ENCODE peak calls at places on chromosome 1, in five cellular contexts. P is uterus, E is tibial nerve, D is dorsolateral prefrontal cortex, U is AG04450. I is an unnamed sample.

GRCh38 chr1:201673093-201673492 is 134.2 kb downstream of the NAV1 start:
- DNase-seq in P (no peak), E (no peak), D (no peak), U (no peak), I (no peak)

GRCh38 chr1:2300004-2300771 is 72.1 kb downstream of the SKI start:
- DNase-seq in P (no peak), E (no peak), D (no peak), U (no peak), I (peak; percentile 88)

GRCh38 chr1:40663324-40664166 is 1.9 kb downstream of the RIMS3 start:
- DNase-seq in P (no peak), E (no peak), D (no peak), U (no peak), I (no peak)

GRCh38 chr1:29171521-29171920 is 10.2 kb downstream of the SRSF4 start:
- DNase-seq in P (no peak), E (no peak), D (no peak), U (no peak), I (no peak)

GRCh38 chr1:79006564-79006963 is at the start of gene ADGRL4:
- DNase-seq in P (peak; percentile 53), E (no peak), D (no peak), U (peak; percentile 7), I (no peak)

GRCh38 chr1:235998812-235999211 is 66.1 kb downstream of the NID1 start:
- DNase-seq in P (peak; percentile 14), E (no peak), D (no peak), U (no peak), I (no peak)

GRCh38 chr1:12549460-12550349 is 68.3 kb downstream of the DHRS3 start:
- DNase-seq in P (peak; percentile 90), E (peak; percentile 93), D (peak; percentile 41), U (peak; percentile 93), I (peak; percentile 86)

GRCh38 chr1:31562707-31563360 is 13.5 kb upstream of the TINAGL1 start:
- DNase-seq in P (no peak), E (no peak), D (no peak), U (no peak), I (peak; percentile 47)

GRCh38 chr1:240366636-240367035 is 245.3 kb downstream of the GREM2 start:
- DNase-seq in P (no peak), E (no peak), D (no peak), U (no peak), I (no peak)

GRCh38 chr1:2382621-2383361 is 8.6 kb downstream of the MORN1 start:
- DNase-seq in P (no peak), E (no peak), D (no peak), U (no peak), I (peak; percentile 66)

GRCh38 chr1:204338997-204339396 is 20.7 kb downstream of the PLEKHA6 start:
- DNase-seq in P (no peak), E (no peak), D (no peak), U (no peak), I (no peak)

GRCh38 chr1:229556551-229556950 is 2.0 kb downstream of the ABCB10 start:
- DNase-seq in P (no peak), E (no peak), D (no peak), U (no peak), I (no peak)

GRCh38 chr1:91799863-91800262 is 86.1 kb downstream of the TGFBR3 start:
- DNase-seq in P (no peak), E (no peak), D (no peak), U (no peak), I (no peak)

GRCh38 chr1:93324486-93325464 is 20.9 kb upstream of the DR1 start:
- DNase-seq in P (no peak), E (no peak), D (no peak), U (no peak), I (no peak)

GRCh38 chr1:152035406-152036315 is 1.1 kb downstream of the S100A11 start:
- DNase-seq in P (peak; percentile 29), E (no peak), D (no peak), U (no peak), I (no peak)

GRCh38 chr1:4084446-4084845 is 184.4 kb upstream of the C1orf174 start:
- DNase-seq in P (no peak), E (no peak), D (no peak), U (no peak), I (no peak)

GRCh38 chr1:102798718-102799117 is 309.6 kb downstream of the COL11A1 start:
- DNase-seq in P (no peak), E (no peak), D (no peak), U (no peak), I (no peak)

GRCh38 chr1:27773732-27774445 is 870 bp downstream of the STX12 start:
- DNase-seq in P (no peak), E (peak; percentile 28), D (no peak), U (no peak), I (no peak)

GRCh38 chr1:15543589-15544568 is 17.2 kb downstream of the DNAJC16 start:
- DNase-seq in P (no peak), E (no peak), D (no peak), U (peak; percentile 11), I (no peak)

GRCh38 chr1:152018537-152018936 is 18.3 kb downstream of the S100A11 start:
- DNase-seq in P (no peak), E (no peak), D (no peak), U (no peak), I (no peak)

GRCh38 chr1:213061263-213061662 is 10.2 kb downstream of the RPS6KC1 start:
- DNase-seq in P (no peak), E (no peak), D (no peak), U (no peak), I (no peak)
- TF ChIP-seq CTCF in P (no peak), E (no peak), D (no peak), U (no peak), I (no peak)

GRCh38 chr1:45544530-45544929 is 6.1 kb upstream of the AKR1A1 start:
- DNase-seq in P (no peak), E (no peak), D (no peak), U (no peak), I (no peak)
- H3K27ac ChIP-seq in P (no peak overlapping the region), E (no peak overlapping the region), D (no peak overlapping the region), U (no peak overlapping the region), I (peak overlapping the region; percentile 60)

GRCh38 chr1:21878009-21878809 is 58.9 kb downstream of the HSPG2 start:
- DNase-seq in P (no peak), E (no peak), D (no peak), U (no peak), I (no peak)

GRCh38 chr1:21880619-21880970 is 56.5 kb downstream of the HSPG2 start:
- DNase-seq in P (no peak), E (no peak), D (no peak), U (no peak), I (no peak)

GRCh38 chr1:21881250-21881649 is 55.9 kb downstream of the HSPG2 start:
- DNase-seq in P (no peak), E (no peak), D (no peak), U (no peak), I (no peak)

GRCh38 chr1:21878840-21879478 is 58.2 kb downstream of the HSPG2 start:
- DNase-seq in P (no peak), E (no peak), D (no peak), U (no peak), I (no peak)

GRCh38 chr1:21879928-21880618 is 57.0 kb downstream of the HSPG2 start:
- DNase-seq in P (no peak), E (no peak), D (no peak), U (no peak), I (no peak)
- TF ChIP-seq CTCF in P (no peak), E (no peak), D (no peak), U (no peak), I (no peak)

DNA sequence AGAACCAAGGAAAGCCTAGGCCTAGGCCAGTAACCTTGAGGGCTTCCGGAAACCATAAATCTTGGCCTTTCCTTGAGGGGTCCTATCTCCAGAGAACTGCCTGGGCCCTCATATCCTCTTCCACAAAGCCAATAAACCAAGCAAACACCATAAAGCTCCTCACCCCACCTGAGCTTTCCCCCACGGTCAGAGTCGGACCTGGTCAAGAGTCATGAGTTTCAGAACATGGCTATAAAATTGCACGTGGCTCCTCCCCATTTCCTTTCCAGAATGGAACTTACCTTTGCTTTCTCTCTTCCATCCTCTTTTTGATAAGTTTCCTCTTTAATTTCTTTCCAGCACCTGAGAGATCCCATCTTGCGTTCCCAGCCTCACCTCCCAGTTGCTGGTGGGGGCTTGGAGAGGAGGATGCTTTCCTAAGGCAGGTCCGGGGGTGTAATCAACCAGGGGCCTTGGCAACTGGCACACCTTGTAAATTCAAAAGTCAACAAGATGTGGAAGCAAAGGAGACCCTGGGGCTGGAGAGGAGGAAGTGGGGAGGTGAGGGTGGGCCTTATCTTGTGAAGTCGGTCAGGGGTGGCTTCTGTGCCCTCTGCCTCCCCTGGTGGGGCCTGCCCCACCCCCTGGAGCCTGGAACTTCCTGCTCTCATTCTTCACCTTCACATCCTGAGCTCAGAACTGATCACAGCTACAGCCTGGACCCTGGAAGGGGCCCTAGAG is 259.9 kb downstream of the FOXD2 start:
- DNase-seq in P (no peak), E (no peak), D (no peak), U (no peak), I (no peak)
- H3K27ac ChIP-seq in P (no peak overlapping the region), E (no peak overlapping the region), D (no peak overlapping the region), U (no peak overlapping the region), I (no peak overlapping the region)

GRCh38 chr1:70966018-70966638 is 81.5 kb downstream of the PTGER3 start:
- DNase-seq in P (no peak), E (no peak), D (no peak), U (no peak), I (no peak)
- TF ChIP-seq CTCF in P (no peak), E (no peak), D (peak; percentile 35), U (peak; percentile 49), I (peak; percentile 15)